ENCODE peak calls at places on chromosome 6, in four cellular contexts. B is ovary, K is neural progenitor cell, I is tibial artery. A is an unnamed sample.

GRCh38 chr6:153976921-153977693 is 61.9 kb upstream of the OPRM1 start:
- DNase-seq in B (no peak), K (no peak), I (no peak), A (no peak)

GRCh38 chr6:15623282-15624116 is 39.3 kb downstream of the DTNBP1 start:
- DNase-seq in B (no peak), K (no peak), I (no peak), A (no peak)

GRCh38 chr6:27836080-27836782 is 76.0 kb downstream of the OR2B2 start:
- DNase-seq in B (no peak), K (no peak), I (no peak), A (no peak)

GRCh38 chr6:108477034-108477433 is 83.7 kb upstream of the FOXO3 start:
- DNase-seq in B (no peak), K (peak; percentile 15), I (no peak), A (no peak)

GRCh38 chr6:113445201-113445600 is 411.9 kb upstream of the MARCKS start:
- DNase-seq in B (no peak), K (no peak), I (no peak), A (no peak)

GRCh38 chr6:108203189-108204119 is 37.6 kb downstream of the NR2E1 start:
- DNase-seq in B (no peak), K (peak; percentile 84), I (no peak), A (no peak)

GRCh38 chr6:90362273-90362672 is 65.6 kb upstream of the BACH2 start:
- DNase-seq in B (peak; percentile 33), K (no peak), I (no peak), A (no peak)

GRCh38 chr6:46269447-46270229 is 98.9 kb upstream of the ENPP5 start:
- DNase-seq in B (peak; percentile 75), K (no peak), I (no peak), A (no peak)

GRCh38 chr6:21437583-21437982 is 156.0 kb upstream of the SOX4 start:
- DNase-seq in B (no peak), K (no peak), I (no peak), A (no peak)

GRCh38 chr6:147530132-147531060 is 21.9 kb downstream of the SAMD5 start:
- DNase-seq in B (no peak), K (no peak), I (no peak), A (no peak)

GRCh38 chr6:37699138-37699766 is 1.6 kb upstream of the MDGA1 start:
- DNase-seq in B (no peak), K (no peak), I (no peak), A (no peak)

GRCh38 chr6:75103411-75103810 is 102.4 kb downstream of the COL12A1 start:
- DNase-seq in B (no peak), K (no peak), I (no peak), A (no peak)

GRCh38 chr6:147154454-147154853 is 49.8 kb upstream of the STXBP5 start:
- DNase-seq in B (no peak), K (no peak), I (no peak), A (no peak)

GRCh38 chr6:39787322-39787721 is 4.9 kb upstream of the DAAM2 start:
- DNase-seq in B (no peak), K (no peak), I (no peak), A (no peak)

GRCh38 chr6:144462058-144462457 is 176.9 kb downstream of the UTRN start:
- DNase-seq in B (no peak), K (no peak), I (no peak), A (no peak)

GRCh38 chr6:139508023-139508422 is 133.6 kb upstream of the CITED2 start:
- DNase-seq in B (no peak), K (no peak), I (no peak), A (no peak)

GRCh38 chr6:106084106-106084963 is 1.8 kb upstream of the PRDM1 start:
- DNase-seq in B (no peak), K (peak; percentile 83), I (no peak), A (no peak)

GRCh38 chr6:48736486-48737206 is 625.6 kb upstream of the PTCHD4 start:
- DNase-seq in B (no peak), K (no peak), I (no peak), A (no peak)

GRCh38 chr6:44733868-44734267 is 346.4 kb downstream of the CDC5L start:
- DNase-seq in B (no peak), K (no peak), I (no peak), A (no peak)

GRCh38 chr6:110816677-110817076 is 1.4 kb upstream of the CDK19 start:
- DNase-seq in B (peak; percentile 29), K (no peak), I (no peak), A (no peak)

GRCh38 chr6:15619330-15619729 is 43.5 kb downstream of the DTNBP1 start:
- DNase-seq in B (no peak), K (no peak), I (no peak), A (no peak)

GRCh38 chr6:140285998-140286690 is 911.7 kb upstream of the CITED2 start:
- DNase-seq in B (no peak), K (no peak), I (no peak), A (no peak)

GRCh38 chr6:16208989-16209388 is 29.4 kb upstream of the GMPR start:
- DNase-seq in B (no peak), K (no peak), I (no peak), A (no peak)

GRCh38 chr6:162181741-162182401 is 545.7 kb downstream of the PRKN start:
- DNase-seq in B (no peak), K (no peak), I (no peak), A (no peak)

GRCh38 chr6:103107985-103108384 is 1714.5 kb downstream of the GRIK2 start:
- DNase-seq in B (no peak), K (no peak), I (no peak), A (no peak)

GRCh38 chr6:13526718-13527668 is 39.6 kb upstream of the GFOD1 start:
- DNase-seq in B (no peak), K (no peak), I (peak; percentile 73), A (no peak)

GRCh38 chr6:54135665-54136370 is 24.6 kb downstream of the MLIP start:
- DNase-seq in B (no peak), K (no peak), I (no peak), A (no peak)

GRCh38 chr6:69957990-69958559 is 91.7 kb downstream of the COL19A1 start:
- DNase-seq in B (no peak), K (no peak), I (no peak), A (no peak)

GRCh38 chr6:94052754-94053153 is 633.4 kb upstream of the EPHA7 start:
- DNase-seq in B (no peak), K (peak; percentile 43), I (no peak), A (no peak)

GRCh38 chr6:75436869-75437268 is 56.7 kb downstream of the FILIP1 start:
- DNase-seq in B (peak; percentile 41), K (no peak), I (no peak), A (no peak)

GRCh38 chr6:108163267-108163643 is 2.6 kb upstream of the NR2E1 start:
- DNase-seq in B (no peak), K (peak; percentile 39), I (no peak), A (no peak)

GRCh38 chr6:143333081-143333480 is 117.4 kb downstream of the ADAT2 start:
- DNase-seq in B (no peak), K (no peak), I (no peak), A (no peak)

GRCh38 chr6:33151050-33151449 is 41.2 kb downstream of the COL11A2 start:
- DNase-seq in B (no peak), K (no peak), I (no peak), A (no peak)

GRCh38 chr6:33142501-33142900 is 49.8 kb downstream of the COL11A2 start:
- DNase-seq in B (no peak), K (no peak), I (no peak), A (no peak)

GRCh38 chr6:33143113-33143760 is 49.0 kb downstream of the COL11A2 start:
- DNase-seq in B (no peak), K (no peak), I (no peak), A (no peak)

GRCh38 chr6:33144373-33144772 is 47.9 kb downstream of the COL11A2 start:
- DNase-seq in B (no peak), K (no peak), I (no peak), A (no peak)

GRCh38 chr6:33147807-33148666 is 44.2 kb downstream of the COL11A2 start:
- DNase-seq in B (no peak), K (peak; percentile 59), I (no peak), A (no peak)
- TF ChIP-seq CTCF in B (peak; percentile 32), K (peak; percentile 87), I (peak; percentile 76), A (peak; percentile 87)

GRCh38 chr6:4253604-4254211 is 118.3 kb upstream of the ECI2 start:
- DNase-seq in B (no peak), K (no peak), I (no peak), A (no peak)
- TF ChIP-seq CTCF in B (no peak), K (no peak), I (peak; percentile 39), A (no peak)

GRCh38 chr6:119962505-119962904 is 612.9 kb upstream of the MAN1A1 start:
- DNase-seq in B (no peak), K (no peak), I (no peak), A (no peak)

GRCh38 chr6:119965900-119966299 is 616.3 kb upstream of the MAN1A1 start:
- DNase-seq in B (no peak), K (no peak), I (no peak), A (no peak)

GRCh38 chr6:119966484-119966883 is 616.9 kb upstream of the MAN1A1 start:
- DNase-seq in B (no peak), K (peak; percentile 39), I (no peak), A (no peak)
- TF ChIP-seq CTCF in B (no peak), K (peak; percentile 42), I (no peak), A (no peak)

GRCh38 chr6:18823782-18824386 is 436.7 kb downstream of the RNF144B start:
- DNase-seq in B (no peak), K (peak; percentile 76), I (no peak), A (peak; percentile 46)
- TF ChIP-seq CTCF in B (no peak), K (peak; percentile 84), I (no peak), A (peak; percentile 69)

GRCh38 chr6:155580904-155581303 is 125.3 kb upstream of the NOX3 start:
- DNase-seq in B (no peak), K (no peak), I (no peak), A (no peak)
- TF ChIP-seq CTCF in B (no peak), K (peak; percentile 21), I (no peak), A (peak; percentile 27)

GRCh38 chr6:2354138-2354491 is 108.7 kb upstream of the GMDS start:
- DNase-seq in B (no peak), K (no peak), I (no peak), A (no peak)
- TF ChIP-seq CTCF in B (no peak), K (no peak), I (no peak), A (no peak)

GRCh38 chr6:52312461-52312860 is 27.9 kb upstream of the MCM3 start:
- DNase-seq in B (no peak), K (no peak), I (no peak), A (no peak)

DNA sequence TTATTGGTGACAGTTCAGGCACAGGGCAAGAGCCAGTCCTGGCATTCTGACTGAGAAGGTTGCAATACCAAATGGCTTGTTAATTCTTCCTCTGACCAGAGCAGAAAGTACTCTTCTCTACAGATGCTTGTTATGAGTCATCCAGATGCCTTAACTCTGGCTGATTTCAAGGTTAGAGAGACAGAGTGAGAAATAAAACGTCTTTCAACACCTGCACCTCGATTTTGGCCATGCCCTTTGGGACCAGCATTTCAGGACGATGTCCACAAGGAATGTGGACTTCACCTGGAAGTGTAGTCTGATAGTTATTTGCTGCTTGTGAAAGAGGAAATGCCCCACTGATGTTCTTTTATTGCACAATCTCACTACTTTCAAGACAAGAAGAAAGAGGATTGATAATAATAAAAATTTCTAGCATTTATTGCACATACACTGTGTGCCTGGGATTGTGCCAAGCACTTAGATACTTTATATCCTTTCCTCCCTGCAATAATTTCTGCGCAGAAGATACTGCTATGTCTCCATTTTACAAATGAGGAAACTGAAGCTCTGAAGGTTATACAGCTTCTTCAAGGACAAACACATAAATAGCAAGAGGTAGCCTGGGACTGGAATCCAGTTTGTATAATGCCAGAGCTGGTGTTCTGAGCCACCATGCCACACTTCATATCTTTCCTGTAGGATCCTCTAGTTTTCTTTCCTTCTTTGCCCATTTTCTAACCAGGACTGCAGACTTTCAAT is 33.5 kb upstream of the MCM3 start:
- DNase-seq in B (no peak), K (no peak), I (no peak), A (no peak)
- TF ChIP-seq CTCF in B (no peak), K (no peak), I (no peak), A (no peak)